ENCODE peak calls at places on chromosomes 12 and 14, in eight cellular contexts. L, B, K, Z, M, Q, U and I are unnamed samples.

GRCh38 chr14:65972891-65973290 is 513.3 kb upstream of the CCDC196 start:
- DNase-seq in L (no peak), B (peak; percentile 55), K (no peak), Z (peak; percentile 55), M (no peak), Q (no peak), U (no peak), I (no peak)

GRCh38 chr14:101623077-101623372 is 61.7 kb downstream of the DIO3 start:
- DNase-seq in L (no peak), B (no peak), K (no peak), Z (no peak), M (no peak), Q (no peak), U (no peak), I (no peak)

GRCh38 chr12:105492591-105492990 is 162.1 kb downstream of the C12orf75 start:
- DNase-seq in L (no peak), B (peak; percentile 10), K (no peak), Z (peak; percentile 46), M (no peak), Q (peak; percentile 16), U (no peak), I (no peak)

GRCh38 chr12:9906888-9907287 is 25.3 kb downstream of the CLEC2A start:
- DNase-seq in L (no peak), B (peak; percentile 2), K (no peak), Z (no peak), M (no peak), Q (no peak), U (peak; percentile 53), I (no peak)

GRCh38 chr14:104551851-104552737 is 27.5 kb upstream of the C14orf180 start:
- DNase-seq in L (no peak), B (no peak), K (no peak), Z (no peak), M (no peak), Q (no peak), U (no peak), I (no peak)

GRCh38 chr12:50394469-50395029 is 1.9 kb downstream of the FAM186A start:
- DNase-seq in L (no peak), B (no peak), K (no peak), Z (no peak), M (no peak), Q (no peak), U (no peak), I (no peak)

GRCh38 chr12:101620762-101621133 is 26.0 kb downstream of the MYBPC1 start:
- DNase-seq in L (no peak), B (no peak), K (no peak), Z (no peak), M (no peak), Q (no peak), U (no peak), I (peak; percentile 68)

GRCh38 chr14:56528927-56529326 is 50.7 kb upstream of the TMEM260 start:
- DNase-seq in L (no peak), B (no peak), K (no peak), Z (no peak), M (no peak), Q (no peak), U (no peak), I (no peak)

GRCh38 chr12:6425588-6426531 is 18.9 kb upstream of the CD27 start:
- DNase-seq in L (no peak), B (peak; percentile 22), K (peak; percentile 38), Z (no peak), M (no peak), Q (no peak), U (no peak), I (no peak)

GRCh38 chr12:110844551-110845395 is 2.0 kb upstream of the CCDC63 start:
- DNase-seq in L (no peak), B (peak; percentile 25), K (no peak), Z (peak; percentile 72), M (no peak), Q (peak; percentile 16), U (no peak), I (no peak)

GRCh38 chr14:85054178-85054577 is 475.8 kb upstream of the FLRT2 start:
- DNase-seq in L (no peak), B (no peak), K (no peak), Z (no peak), M (no peak), Q (no peak), U (no peak), I (no peak)